ENCODE peak calls at places on chromosomes 5 and 9, in four cellular contexts. X is HepG2, M is GM12878, V is K562. O is an unnamed sample. For H3K4me1, the result is how much of the 10 kb centered on the place peaks cover.

GRCh38 chr5:15938961-15939360 is 240.6 kb downstream of the MARCHF11 start:
- DNase-seq in X (no peak), M (no peak), V (no peak), O (no peak)

GRCh38 chr5:33563983-33564908 is 123.5 kb downstream of the TARS1 start:
- DNase-seq in X (no peak), M (no peak), V (no peak), O (no peak)

GRCh38 chr5:58764199-58764598 is 181.3 kb downstream of the RAB3C start:
- DNase-seq in X (no peak), M (no peak), V (no peak), O (no peak)

GRCh38 chr5:80569961-80570786 is at the start of gene ANKRD34B:
- DNase-seq in X (no peak), M (no peak), V (peak), O (peak)

GRCh38 chr9:114157516-114158176 is 2.3 kb downstream of the COL27A1 start:
- DNase-seq in X (no peak), M (no peak), V (no peak), O (no peak)

GRCh38 chr9:76912631-76913275 is 6.8 kb upstream of the PRUNE2 start:
- DNase-seq in X (no peak), M (no peak), V (no peak), O (no peak)

GRCh38 chr9:101635473-101635872 is 40.7 kb upstream of the PPP3R2 start:
- DNase-seq in X (no peak), M (no peak), V (no peak), O (peak)

GRCh38 chr9:80074439-80074838 is 502.7 kb downstream of the TLE4 start:
- DNase-seq in X (no peak), M (no peak), V (no peak), O (no peak)

GRCh38 chr5:15489571-15490235 is 10.3 kb upstream of the FBXL7 start:
- DNase-seq in X (no peak), M (no peak), V (no peak), O (no peak)

GRCh38 chr9:37508135-37508833 is 22.5 kb downstream of the POLR1E start:
- DNase-seq in X (peak), M (no peak), V (no peak), O (no peak)

GRCh38 chr9:3578786-3579185 is 53.0 kb upstream of the RFX3 start:
- DNase-seq in X (no peak), M (no peak), V (no peak), O (no peak)

GRCh38 chr9:107492381-107492780 is 2.8 kb upstream of the KLF4 start:
- DNase-seq in X (no peak), M (no peak), V (no peak), O (no peak)

GRCh38 chr9:33748633-33749304 is 46.6 kb upstream of the PRSS3 start:
- DNase-seq in X (no peak), M (no peak), V (no peak), O (no peak)

GRCh38 chr9:93672622-93673270 is 96.4 kb downstream of the PHF2 start:
- DNase-seq in X (no peak), M (no peak), V (no peak), O (no peak)

GRCh38 chr5:31362931-31363568 is 168.8 kb downstream of the DROSHA start:
- DNase-seq in X (no peak), M (no peak), V (no peak), O (no peak)

GRCh38 chr5:30324083-30324482 is 869.4 kb upstream of the CDH6 start:
- DNase-seq in X (no peak), M (no peak), V (no peak), O (no peak)

GRCh38 chr9:77907581-77907980 is 124.0 kb downstream of the GNAQ start:
- DNase-seq in X (no peak), M (no peak), V (no peak), O (no peak)

GRCh38 chr5:128477946-128478345 is 60.1 kb downstream of the FBN2 start:
- DNase-seq in X (no peak), M (no peak), V (no peak), O (no peak)

GRCh38 chr5:147743686-147744332 is 38.7 kb downstream of the JAKMIP2 start:
- DNase-seq in X (no peak), M (no peak), V (no peak), O (no peak)

GRCh38 chr5:62780888-62781287 is 202.3 kb downstream of the LRRC70 start:
- DNase-seq in X (no peak), M (no peak), V (no peak), O (no peak)

GRCh38 chr5:138110266-138110963 is 26.6 kb downstream of the WNT8A start:
- DNase-seq in X (no peak), M (no peak), V (no peak), O (no peak)

GRCh38 chr9:73166453-73166852 is 14.8 kb downstream of the ANXA1 start:
- DNase-seq in X (no peak), M (no peak), V (no peak), O (no peak)

GRCh38 chr5:146529984-146530383 is 14.0 kb upstream of the GPR151 start:
- DNase-seq in X (no peak), M (no peak), V (no peak), O (no peak)

GRCh38 chr9:96505316-96505991 is 55.5 kb downstream of the HABP4 start:
- DNase-seq in X (no peak), M (no peak), V (no peak), O (no peak)

GRCh38 chr5:61467766-61468482 is 135.9 kb downstream of the ZSWIM6 start:
- DNase-seq in X (no peak), M (no peak), V (no peak), O (no peak)

GRCh38 chr9:3342159-3342777 is 183.5 kb downstream of the RFX3 start:
- DNase-seq in X (no peak), M (no peak), V (no peak), O (no peak)

GRCh38 chr9:100586093-100586492 is 8.2 kb downstream of the CAVIN4 start:
- DNase-seq in X (no peak), M (no peak), V (no peak), O (no peak)

GRCh38 chr9:96618209-96619108 is 1.2 kb downstream of the CDC14B start:
- DNase-seq in X (peak), M (no peak), V (peak), O (peak)

GRCh38 chr5:122611401-122611800 is 163.5 kb upstream of the SNX2 start:
- DNase-seq in X (no peak), M (no peak), V (no peak), O (no peak)

DNA sequence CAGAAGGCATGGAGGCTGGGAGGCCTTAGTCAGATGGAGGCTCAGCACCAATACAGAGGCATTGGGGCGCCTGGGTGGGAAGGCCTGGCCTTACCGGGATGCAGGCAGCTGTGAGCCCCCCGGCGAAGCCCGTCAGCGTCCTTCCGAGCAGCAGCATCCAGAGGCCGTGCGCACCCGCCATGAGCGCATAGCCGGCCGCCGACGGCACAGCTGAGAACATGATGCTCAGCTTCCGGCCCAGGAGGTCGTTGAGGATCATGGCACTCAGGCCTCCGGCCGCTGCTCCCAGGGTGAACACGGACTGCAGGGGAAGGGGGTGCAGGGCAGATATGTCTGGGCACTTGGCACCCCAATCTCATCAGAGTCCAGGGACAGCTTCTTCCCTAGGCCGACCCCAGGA is 2.0 kb downstream of the SLC2A6 start:
- DNase-seq in X (no peak), M (no peak), V (no peak), O (no peak)
- H3K4me1 ChIP-seq in X (under half), M (under half), V (under half), O (under half)

DNA sequence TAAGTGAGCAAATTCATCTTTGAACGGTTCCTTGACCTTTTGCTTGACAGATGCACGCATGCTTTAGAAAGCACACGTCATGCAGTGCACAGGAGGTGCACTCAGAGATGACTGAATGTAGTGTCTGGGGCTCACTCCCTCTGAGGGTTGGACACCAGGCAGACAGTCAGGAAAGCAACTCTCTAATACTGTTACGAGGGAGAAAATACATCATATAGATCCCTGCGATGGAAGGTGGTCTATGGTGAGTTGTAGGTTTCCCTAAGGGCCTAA is 16.5 kb upstream of the PHF19 start:
- DNase-seq in X (no peak), M (no peak), V (no peak), O (no peak)
- TF ChIP-seq POLR2AphosphoS2 in X (no peak), M (peak), V (no peak), O (no peak)

GRCh38 chr5:143398053-143398355 is 5.5 kb downstream of the NR3C1 start:
- DNase-seq in X (no peak), M (no peak), V (no peak), O (no peak)
- H3K4me1 ChIP-seq in X (half or more), M (under half), V (under half), O (under half)

GRCh38 chr5:158023266-158023665 is 164.3 kb upstream of the CLINT1 start:
- DNase-seq in X (no peak), M (no peak), V (no peak), O (no peak)

GRCh38 chr5:158022844-158023243 is 163.9 kb upstream of the CLINT1 start:
- DNase-seq in X (no peak), M (no peak), V (no peak), O (no peak)

GRCh38 chr5:158028349-158028748 is 169.4 kb upstream of the CLINT1 start:
- DNase-seq in X (no peak), M (no peak), V (no peak), O (no peak)

GRCh38 chr5:158022393-158022792 is 163.4 kb upstream of the CLINT1 start:
- DNase-seq in X (no peak), M (no peak), V (no peak), O (no peak)

DNA sequence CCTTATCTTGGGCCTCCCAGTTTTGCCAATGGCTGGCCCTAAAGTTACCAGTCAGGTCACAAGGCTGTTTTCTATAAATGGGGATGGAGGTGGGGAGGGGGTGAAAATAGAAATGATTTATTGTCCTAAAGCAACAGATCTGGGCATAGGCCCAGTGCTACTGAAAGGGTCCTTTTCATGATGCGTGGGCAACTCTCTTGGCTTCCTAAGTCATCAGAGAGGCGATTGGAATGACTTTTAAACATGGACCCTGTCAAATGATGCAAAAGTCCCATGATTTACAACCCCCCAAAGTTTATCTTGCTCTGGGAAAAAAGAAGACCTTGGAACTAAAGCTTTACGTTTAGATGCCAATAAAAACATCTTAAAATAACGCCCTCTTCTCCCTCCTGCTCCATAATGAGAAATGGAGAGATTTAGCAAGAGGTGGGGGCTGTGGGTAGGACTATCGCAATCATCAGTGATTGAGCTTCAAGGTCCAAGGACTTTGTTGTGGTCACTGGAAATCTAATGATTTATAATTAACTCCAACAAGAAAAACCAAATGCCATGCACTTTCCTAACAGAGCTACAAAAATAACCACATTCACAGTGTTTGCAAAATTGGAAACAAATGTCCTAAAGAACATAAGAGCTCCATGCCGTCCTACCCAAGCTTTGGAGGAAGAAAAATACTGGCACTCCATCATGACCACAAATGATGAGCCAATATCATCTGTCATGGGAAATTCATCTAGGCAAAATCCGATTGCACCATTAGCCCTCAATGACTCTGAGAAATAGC is 167.5 kb upstream of the CLINT1 start:
- DNase-seq in X (no peak), M (no peak), V (no peak), O (no peak)
- TF ChIP-seq POLR2AphosphoS2 in X (no peak), M (no peak), V (no peak), O (no peak)

GRCh38 chr5:151100690-151101089 is 19.9 kb upstream of the TNIP1 start:
- DNase-seq in X (no peak), M (no peak), V (peak), O (no peak)
- H3K4me1 ChIP-seq in X (under half), M (under half), V (under half), O (under half)

O was measured in A549.